ENCODE peak calls at places on chromosomes 11 and 22, in four cellular contexts. G is ovary, K is lower lobe of right lung, O is astrocyte of the spinal cord. P is an unnamed sample.

GRCh38 chr11:112525270-112525669 is 264.6 kb upstream of the PLET1 start:
- DNase-seq in G (no peak), K (peak), O (peak), P (no peak)

GRCh38 chr11:47337229-47337924 is 15.1 kb downstream of the MYBPC3 start:
- DNase-seq in G (no peak), K (no peak), O (no peak), P (no peak)

GRCh38 chr11:76783294-76783900 is at the start of gene TSKU:
- DNase-seq in G (no peak), K (peak), O (peak), P (no peak)

GRCh38 chr22:37275622-37276021 is 6.7 kb upstream of the CYTH4 start:
- DNase-seq in G (no peak), K (peak), O (no peak), P (no peak)

GRCh38 chr11:47253660-47254059 is 4.1 kb upstream of the NR1H3 start:
- DNase-seq in G (no peak), K (peak), O (no peak), P (no peak)

GRCh38 chr22:25406510-25407210 is 157.8 kb upstream of the GRK3 start:
- DNase-seq in G (no peak), K (no peak), O (no peak), P (no peak)

GRCh38 chr11:80698646-80699045 is 1257.8 kb upstream of the TENM4 start:
- DNase-seq in G (no peak), K (no peak), O (no peak), P (no peak)

GRCh38 chr22:29029202-29030000 is 32.2 kb downstream of the C22orf31 start:
- DNase-seq in G (no peak), K (no peak), O (no peak), P (no peak)

GRCh38 chr22:29605236-29605850 is 1.9 kb downstream of the NF2 start:
- DNase-seq in G (no peak), K (no peak), O (no peak), P (no peak)

GRCh38 chr22:29956680-29957079 is 73.7 kb downstream of the MTMR3 start:
- DNase-seq in G (no peak), K (no peak), O (no peak), P (no peak)

GRCh38 chr11:28209906-28210305 is 101.7 kb downstream of the METTL15 start:
- DNase-seq in G (no peak), K (no peak), O (no peak), P (no peak)

GRCh38 chr11:85595285-85595884 is 31.8 kb downstream of the DLG2 start:
- DNase-seq in G (no peak), K (no peak), O (peak), P (no peak)

GRCh38 chr22:23888615-23889401 is 5.4 kb upstream of the MIF start:
- DNase-seq in G (no peak), K (no peak), O (peak), P (no peak)

GRCh38 chr22:46042786-46043185 is 65.8 kb upstream of the WNT7B start:
- DNase-seq in G (peak), K (peak), O (no peak), P (peak)

GRCh38 chr11:27471067-27471587 is 1.5 kb downstream of the LGR4 start:
- DNase-seq in G (no peak), K (no peak), O (no peak), P (peak)

GRCh38 chr11:73189315-73189714 is 28.8 kb upstream of the P2RY2 start:
- DNase-seq in G (peak), K (peak), O (no peak), P (peak)

GRCh38 chr11:86741489-86742435 is 58.6 kb upstream of the PRSS23 start:
- DNase-seq in G (no peak), K (no peak), O (peak), P (no peak)

GRCh38 chr11:2527621-2528291 is 82.9 kb downstream of the KCNQ1 start:
- DNase-seq in G (peak), K (peak), O (no peak), P (no peak)

GRCh38 chr11:65479184-65480145 is 19.4 kb upstream of the MALAT1 start:
- DNase-seq in G (peak), K (no peak), O (peak), P (peak)

GRCh38 chr11:60987577-60988277 is 16.2 kb downstream of the CD6 start:
- DNase-seq in G (no peak), K (no peak), O (no peak), P (no peak)

GRCh38 chr11:30489076-30489475 is 97.1 kb downstream of the MPPED2 start:
- DNase-seq in G (no peak), K (no peak), O (no peak), P (no peak)

GRCh38 chr11:113896156-113896879 is 8.3 kb upstream of the HTR3B start:
- DNase-seq in G (peak), K (no peak), O (peak), P (peak)

GRCh38 chr11:16404781-16405180 is 48.4 kb upstream of the SOX6 start:
- DNase-seq in G (no peak), K (no peak), O (no peak), P (no peak)

GRCh38 chr22:49358041-49358440 is 469.6 kb downstream of the BRD1 start:
- DNase-seq in G (no peak), K (peak), O (no peak), P (no peak)

GRCh38 chr11:58573451-58574104 is 2.1 kb downstream of the LPXN start:
- DNase-seq in G (peak), K (peak), O (peak), P (no peak)

GRCh38 chr11:133191931-133192330 is 340.4 kb downstream of the OPCML start:
- DNase-seq in G (no peak), K (no peak), O (no peak), P (no peak)

GRCh38 chr22:41621911-41622179 is 750 bp downstream of the XRCC6 start:
- DNase-seq in G (no peak), K (no peak), O (no peak), P (no peak)

GRCh38 chr11:112834277-112834755 is 126.9 kb upstream of the NCAM1 start:
- DNase-seq in G (no peak), K (no peak), O (no peak), P (peak)

GRCh38 chr11:44288133-44288526 is 21.8 kb downstream of the ALX4 start:
- DNase-seq in G (no peak), K (no peak), O (no peak), P (no peak)

GRCh38 chr11:43736502-43737193 is 56.1 kb downstream of the HSD17B12 start:
- DNase-seq in G (no peak), K (no peak), O (peak), P (no peak)

GRCh38 chr22:33335611-33336279 is 277.6 kb upstream of the SYN3 start:
- DNase-seq in G (no peak), K (no peak), O (no peak), P (no peak)

GRCh38 chr11:94876222-94876621 is 97.1 kb downstream of the CWC15 start:
- DNase-seq in G (no peak), K (no peak), O (no peak), P (no peak)

GRCh38 chr22:28986366-28986765 is 75.3 kb downstream of the C22orf31 start:
- DNase-seq in G (no peak), K (no peak), O (peak), P (no peak)

GRCh38 chr11:126416542-126417090 is 61.1 kb downstream of the ST3GAL4 start:
- DNase-seq in G (peak), K (peak), O (peak), P (peak)

GRCh38 chr11:75265851-75266531 is 25.4 kb downstream of the TPBGL start:
- DNase-seq in G (peak), K (peak), O (no peak), P (no peak)

GRCh38 chr22:40383905-40384304 is 13.5 kb downstream of the SGSM3 start:
- DNase-seq in G (no peak), K (no peak), O (peak), P (no peak)

GRCh38 chr11:57566035-57566504 is 1.4 kb downstream of the UBE2L6 start:
- DNase-seq in G (no peak), K (no peak), O (peak), P (peak)

GRCh38 chr11:63766501-63767270 is 1.9 kb downstream of the ZFTA start:
- DNase-seq in G (peak), K (no peak), O (no peak), P (no peak)

GRCh38 chr11:40183073-40184064 is 1276.1 kb downstream of the LRRC4C start:
- DNase-seq in G (no peak), K (no peak), O (no peak), P (no peak)

GRCh38 chr22:44677299-44678244 is 24.4 kb upstream of the PRR5 start:
- DNase-seq in G (no peak), K (no peak), O (no peak), P (no peak)
- H3K4me3 ChIP-seq in G (no peak), K (no peak), O (no peak), P (no peak)

GRCh38 chr11:128467041-128467440 is 120.3 kb downstream of the ETS1 start:
- DNase-seq in G (no peak), K (no peak), O (no peak), P (no peak)
- H3K4me3 ChIP-seq in G (no peak), K (no peak), O (no peak), P (no peak)

GRCh38 chr11:121829159-121829643 is 286.8 kb downstream of the BLID start:
- DNase-seq in G (no peak), K (no peak), O (peak), P (no peak)
- H3K4me3 ChIP-seq in G (no peak), K (no peak), O (no peak), P (no peak)

DNA sequence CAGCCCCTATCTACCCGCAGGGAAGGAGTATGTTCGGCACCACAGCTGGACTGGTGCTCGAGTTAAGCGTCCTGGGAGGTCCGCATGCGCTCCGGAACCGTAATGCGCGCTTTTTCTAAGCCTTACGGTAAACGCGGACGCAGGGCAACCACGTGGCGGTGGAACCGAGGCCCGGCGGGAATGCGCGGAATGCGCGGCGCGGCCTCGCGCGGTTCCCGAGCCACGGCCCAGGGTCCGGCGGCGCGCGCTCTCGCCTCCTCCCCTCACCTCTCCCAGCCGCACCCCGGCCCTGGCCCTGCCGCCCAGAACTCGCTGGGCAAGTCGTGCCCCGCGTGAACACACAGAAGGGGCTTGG is 4.5 kb upstream of the CCND1 start:
- DNase-seq in G (peak), K (peak), O (peak), P (peak)
- H3K4me3 ChIP-seq in G (peak), K (peak), O (peak), P (peak)

GRCh38 chr11:637333-637592 is 194 bp downstream of the DRD4 start:
- DNase-seq in G (no peak), K (no peak), O (no peak), P (no peak)
- H3K4me3 ChIP-seq in G (no peak), K (peak), O (no peak), P (no peak)

GRCh38 chr22:44330188-44330726 is 17.5 kb upstream of the SHISAL1 start:
- DNase-seq in G (no peak), K (no peak), O (no peak), P (no peak)
- H3K4me3 ChIP-seq in G (peak), K (no peak), O (no peak), P (no peak)

P was measured in testis.